ENCODE peak calls at places on chromosomes 6 and 20, in four cellular contexts. One of them, this sample, is unnamed.

GRCh38 chr6:159062564-159062945 is 17.8 kb upstream of the TAGAP start:
- DNase-seq in mesendoderm: no peak
- DNase-seq in GM23248: no peak
- DNase-seq in body of pancreas: no peak
- DNase-seq in this sample: no peak

GRCh38 chr6:154232013-154232920 is 124.3 kb downstream of the IPCEF1 start:
- DNase-seq in body of pancreas: no peak
- DNase-seq in GM23248: peak; percentile 30
- DNase-seq in mesendoderm: no peak
- DNase-seq in this sample: peak; percentile 39

GRCh38 chr6:142868917-142869316 is 76.1 kb downstream of the HIVEP2 start:
- DNase-seq in mesendoderm: peak; percentile 63
- DNase-seq in GM23248: peak; percentile 0
- DNase-seq in body of pancreas: peak; percentile 34
- DNase-seq in this sample: no peak

GRCh38 chr6:166728884-166729530 is 102.0 kb upstream of the RPS6KA2 start:
- DNase-seq in GM23248: no peak
- DNase-seq in mesendoderm: no peak
- DNase-seq in body of pancreas: no peak
- DNase-seq in this sample: no peak

GRCh38 chr6:17355404-17355774 is 38.0 kb upstream of the CAP2 start:
- DNase-seq in body of pancreas: no peak
- DNase-seq in mesendoderm: no peak
- DNase-seq in GM23248: no peak
- DNase-seq in this sample: no peak

GRCh38 chr6:11033825-11034224 is 10.3 kb downstream of the ELOVL2 start:
- DNase-seq in mesendoderm: no peak
- DNase-seq in GM23248: peak; percentile 86
- DNase-seq in body of pancreas: no peak
- DNase-seq in this sample: peak; percentile 61

GRCh38 chr6:166848979-166849756 is 107.2 kb downstream of the RNASET2 start:
- DNase-seq in mesendoderm: no peak
- DNase-seq in GM23248: no peak
- DNase-seq in body of pancreas: no peak
- DNase-seq in this sample: no peak

GRCh38 chr20:35952480-35953410 is 1.6 kb downstream of the SCAND1 start:
- DNase-seq in mesendoderm: peak; percentile 41
- DNase-seq in body of pancreas: peak; percentile 24
- DNase-seq in GM23248: peak; percentile 55
- DNase-seq in this sample: peak; percentile 51

GRCh38 chr6:125748534-125749111 is 809 bp upstream of the HEY2 start:
- DNase-seq in body of pancreas: no peak
- DNase-seq in mesendoderm: peak; percentile 60
- DNase-seq in GM23248: peak; percentile 49
- DNase-seq in this sample: peak; percentile 20

GRCh38 chr6:122400467-122401089 is 1.1 kb downstream of the HSF2 start:
- DNase-seq in GM23248: peak; percentile 22
- DNase-seq in body of pancreas: no peak
- DNase-seq in mesendoderm: no peak
- DNase-seq in this sample: peak; percentile 5

GRCh38 chr20:33702861-33703260 is 16.7 kb upstream of the E2F1 start:
- DNase-seq in mesendoderm: no peak
- DNase-seq in GM23248: no peak
- DNase-seq in body of pancreas: no peak
- DNase-seq in this sample: no peak

GRCh38 chr6:41648921-41649320 is 10.7 kb downstream of the MDFI start:
- DNase-seq in mesendoderm: no peak
- DNase-seq in GM23248: no peak
- DNase-seq in body of pancreas: no peak
- DNase-seq in this sample: no peak

GRCh38 chr20:35134472-35134871 is 12.7 kb downstream of the EDEM2 start:
- DNase-seq in mesendoderm: no peak
- DNase-seq in body of pancreas: peak; percentile 46
- DNase-seq in GM23248: no peak
- DNase-seq in this sample: peak; percentile 25

GRCh38 chr20:32356935-32357868 is 929 bp upstream of the ASXL1 start:
- DNase-seq in GM23248: peak; percentile 79
- DNase-seq in body of pancreas: peak; percentile 51
- DNase-seq in mesendoderm: no peak
- DNase-seq in this sample: no peak

GRCh38 chr6:1697688-1698351 is 88.1 kb downstream of the FOXC1 start:
- DNase-seq in mesendoderm: no peak
- DNase-seq in body of pancreas: no peak
- DNase-seq in GM23248: no peak
- DNase-seq in this sample: no peak

GRCh38 chr20:3759884-3760283 is 7.7 kb downstream of the ADISSP start:
- DNase-seq in GM23248: no peak
- DNase-seq in body of pancreas: no peak
- DNase-seq in mesendoderm: no peak
- DNase-seq in this sample: no peak

GRCh38 chr6:15433517-15433874 is 187.6 kb downstream of the JARID2 start:
- DNase-seq in mesendoderm: no peak
- DNase-seq in body of pancreas: no peak
- DNase-seq in GM23248: no peak
- DNase-seq in this sample: no peak

GRCh38 chr6:132405143-132405915 is 4.1 kb upstream of the MOXD1 start:
- DNase-seq in body of pancreas: no peak
- DNase-seq in mesendoderm: no peak
- DNase-seq in GM23248: peak; percentile 77
- DNase-seq in this sample: peak; percentile 79

GRCh38 chr6:36216559-36216958 is 20.0 kb downstream of the BRPF3 start:
- DNase-seq in GM23248: peak; percentile 45
- DNase-seq in body of pancreas: no peak
- DNase-seq in mesendoderm: no peak
- DNase-seq in this sample: peak; percentile 42

GRCh38 chr6:64683682-64684081 is 1023.3 kb downstream of the EYS start:
- DNase-seq in mesendoderm: peak; percentile 61
- DNase-seq in GM23248: no peak
- DNase-seq in body of pancreas: no peak
- DNase-seq in this sample: peak; percentile 53

DNA sequence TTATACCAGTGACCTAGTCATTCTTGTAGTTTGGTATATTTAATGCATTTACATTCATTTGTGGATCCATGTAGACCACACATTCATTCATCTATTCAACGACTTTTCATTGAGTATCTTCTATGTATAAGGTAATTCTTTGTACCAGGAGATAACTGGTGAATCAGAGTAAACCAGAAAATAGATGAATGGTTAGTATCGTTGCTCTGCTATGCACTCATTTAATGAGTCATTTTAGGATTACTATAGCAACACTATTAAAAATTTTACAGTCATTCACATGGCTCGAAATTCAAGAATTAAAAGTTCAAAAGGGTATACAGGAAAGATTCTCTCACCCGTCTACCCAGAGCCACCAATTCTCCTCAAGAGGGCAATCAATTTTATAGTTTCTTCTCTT is 26.8 kb downstream of the DOK5 start:
- DNase-seq in body of pancreas: no peak
- DNase-seq in mesendoderm: no peak
- DNase-seq in GM23248: peak; percentile 76
- DNase-seq in this sample: peak; percentile 56
- H3K27ac ChIP-seq in body of pancreas: no peak overlapping the region
- H3K27ac ChIP-seq in mesendoderm: no peak overlapping the region
- H3K27ac ChIP-seq in GM23248: peak overlapping the region; percentile 33
- H3K27ac ChIP-seq in this sample: no peak overlapping the region

GRCh38 chr20:49230021-49230420 is 10.8 kb downstream of the DDX27 start:
- DNase-seq in GM23248: no peak
- DNase-seq in body of pancreas: no peak
- DNase-seq in mesendoderm: no peak
- DNase-seq in this sample: no peak
- H3K36me3 ChIP-seq in GM23248: peaks cover 38% of the 10 kb centered on the region
- H3K36me3 ChIP-seq in body of pancreas: peaks cover 7% of the 10 kb centered on the region
- H3K36me3 ChIP-seq in mesendoderm: peaks cover 18% of the 10 kb centered on the region
- H3K36me3 ChIP-seq in this sample: peaks cover 20% of the 10 kb centered on the region

GRCh38 chr6:37369321-37370196 is 15.8 kb downstream of the RNF8 start:
- DNase-seq in GM23248: peak; percentile 35
- DNase-seq in mesendoderm: no peak
- DNase-seq in body of pancreas: no peak
- DNase-seq in this sample: no peak
- H3K27ac ChIP-seq in GM23248: peak overlapping the region; percentile 29
- H3K27ac ChIP-seq in mesendoderm: no peak overlapping the region
- H3K27ac ChIP-seq in body of pancreas: peak overlapping the region; percentile 31
- H3K27ac ChIP-seq in this sample: no peak overlapping the region

GRCh38 chr6:149474108-149474935 is 10.5 kb downstream of the ZC3H12D start:
- DNase-seq in mesendoderm: no peak
- DNase-seq in body of pancreas: no peak
- DNase-seq in GM23248: no peak
- DNase-seq in this sample: no peak

GRCh38 chr6:149470948-149471347 is 13.9 kb downstream of the ZC3H12D start:
- DNase-seq in body of pancreas: no peak
- DNase-seq in GM23248: no peak
- DNase-seq in mesendoderm: no peak
- DNase-seq in this sample: no peak

GRCh38 chr6:149472241-149472640 is 12.6 kb downstream of the ZC3H12D start:
- DNase-seq in mesendoderm: no peak
- DNase-seq in GM23248: no peak
- DNase-seq in body of pancreas: no peak
- DNase-seq in this sample: no peak

GRCh38 chr6:149471801-149472200 is 13.0 kb downstream of the ZC3H12D start:
- DNase-seq in mesendoderm: no peak
- DNase-seq in body of pancreas: no peak
- DNase-seq in GM23248: no peak
- DNase-seq in this sample: no peak

GRCh38 chr6:149473080-149474052 is 11.4 kb downstream of the ZC3H12D start:
- DNase-seq in body of pancreas: no peak
- DNase-seq in GM23248: no peak
- DNase-seq in mesendoderm: no peak
- DNase-seq in this sample: peak; percentile 19
- H3K36me3 ChIP-seq in body of pancreas: no peaks in the 10 kb centered on the region
- H3K36me3 ChIP-seq in GM23248: no peaks in the 10 kb centered on the region
- H3K36me3 ChIP-seq in mesendoderm: no peaks in the 10 kb centered on the region
- H3K36me3 ChIP-seq in this sample: no peaks in the 10 kb centered on the region

GRCh38 chr20:8132015-8132631 is at the start of gene PLCB1:
- DNase-seq in mesendoderm: peak; percentile 87
- DNase-seq in GM23248: peak; percentile 93
- DNase-seq in body of pancreas: peak; percentile 88
- DNase-seq in this sample: peak; percentile 72
- H3K27ac ChIP-seq in mesendoderm: no peak within 1 kb of the TSS
- H3K27ac ChIP-seq in GM23248: no peak within 1 kb of the TSS
- H3K27ac ChIP-seq in body of pancreas: peak within 1 kb of the TSS; percentile 79
- H3K27ac ChIP-seq in this sample: peak within 1 kb of the TSS; percentile 39

DNA sequence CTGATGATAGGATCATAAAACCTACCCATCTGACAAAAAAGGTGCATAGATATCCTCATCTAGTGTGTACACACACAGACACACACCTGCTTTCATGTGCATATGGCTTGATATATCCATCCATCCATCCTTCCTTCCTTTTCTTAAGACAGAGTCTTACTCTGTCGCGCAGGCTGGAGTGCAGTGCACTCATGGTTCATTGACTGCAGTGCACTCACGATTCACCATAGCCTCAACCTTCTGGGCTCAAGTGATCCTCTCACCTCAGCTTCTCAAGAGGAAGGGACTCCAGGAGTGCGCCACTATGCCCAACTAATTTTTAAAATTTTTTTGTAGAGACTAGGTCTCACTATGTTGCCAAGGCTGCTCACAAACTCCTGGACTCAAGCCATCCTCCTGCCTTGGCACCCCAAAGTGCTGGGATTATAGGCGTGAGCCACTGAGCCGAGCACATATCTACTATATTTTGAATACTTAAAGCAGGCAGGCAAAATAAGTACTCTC is 27.1 kb downstream of the ADNP start:
- DNase-seq in mesendoderm: no peak
- DNase-seq in body of pancreas: no peak
- DNase-seq in GM23248: no peak
- DNase-seq in this sample: no peak
- H3K36me3 ChIP-seq in mesendoderm: peaks cover 5% of the 10 kb centered on the region
- H3K36me3 ChIP-seq in body of pancreas: no peaks in the 10 kb centered on the region
- H3K36me3 ChIP-seq in GM23248: peaks cover 31% of the 10 kb centered on the region
- H3K36me3 ChIP-seq in this sample: peaks cover 5% of the 10 kb centered on the region

DNA sequence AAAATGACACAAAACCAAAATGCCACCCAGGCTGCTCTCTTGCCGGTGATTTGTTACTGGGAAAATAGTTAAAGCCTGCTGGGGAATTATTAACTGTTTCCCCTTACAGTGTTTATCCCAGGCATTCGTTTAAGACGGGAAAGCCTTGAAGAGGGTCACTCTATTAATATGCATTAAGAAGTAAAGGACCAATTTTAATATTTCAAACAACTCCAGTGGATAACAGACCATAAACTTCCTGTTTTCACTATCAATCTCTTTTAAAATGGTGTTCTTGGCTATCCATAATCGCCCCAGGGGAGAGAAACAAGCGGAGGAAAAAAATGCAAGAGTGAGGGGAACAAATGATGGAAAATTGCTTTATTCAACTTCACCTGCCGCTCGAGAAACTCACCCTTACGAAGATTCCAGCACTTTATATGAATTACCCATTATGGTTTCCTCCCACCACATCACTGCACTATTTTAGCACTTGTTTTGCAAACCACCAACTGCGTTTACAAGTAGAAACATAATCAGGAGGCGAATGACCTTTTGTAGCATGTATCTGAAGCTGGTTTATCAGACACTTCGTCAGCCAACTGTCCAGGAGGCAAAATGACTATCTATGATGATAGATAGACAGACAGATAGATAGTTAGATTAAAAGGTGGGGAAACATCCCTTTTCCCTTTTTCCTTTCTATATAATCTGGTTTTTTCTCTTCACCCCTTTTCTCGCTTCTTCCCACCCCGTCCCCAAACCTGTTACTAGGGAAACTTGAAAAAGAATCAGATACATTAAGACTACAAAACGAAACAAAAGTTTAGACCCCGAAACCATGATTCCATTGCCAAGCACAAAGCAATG is 1.2 kb upstream of the ADGRB3 start:
- DNase-seq in mesendoderm: no peak
- DNase-seq in body of pancreas: no peak
- DNase-seq in GM23248: no peak
- DNase-seq in this sample: no peak
- H3K27ac ChIP-seq in mesendoderm: no peak overlapping the region
- H3K27ac ChIP-seq in body of pancreas: no peak overlapping the region
- H3K27ac ChIP-seq in GM23248: no peak overlapping the region
- H3K27ac ChIP-seq in this sample: no peak overlapping the region

GRCh38 chr6:138964012-138964411 is 24.0 kb downstream of the REPS1 start:
- DNase-seq in body of pancreas: no peak
- DNase-seq in GM23248: no peak
- DNase-seq in mesendoderm: no peak
- DNase-seq in this sample: no peak
- H3K36me3 ChIP-seq in body of pancreas: no peaks in the 10 kb centered on the region
- H3K36me3 ChIP-seq in GM23248: no peaks in the 10 kb centered on the region
- H3K36me3 ChIP-seq in mesendoderm: no peaks in the 10 kb centered on the region
- H3K36me3 ChIP-seq in this sample: no peaks in the 10 kb centered on the region

This sample was measured in fibroblast of lung.